ENCODE peak calls at places on chromosomes 7 and 10, in eight cellular contexts. N is transverse colon; S is breast epithelium; I is G401; Y is naive thymus-derived CD8-positive, alpha-beta T cell; O is spleen; L is fibroblast of the aortic adventitia; F is activated T-cell treated with anti-CD3 and anti-CD28 coated beads, Interleukin-2, amount 50 U/mL, for 72 hours. G is an unnamed sample.

GRCh38 chr10:126063353-126063791 is 167.0 kb downstream of the FANK1 start:
- DNase-seq in N (no peak), S (no peak), I (no peak), Y (no peak), O (no peak), L (peak), F (no peak), G (no peak)

GRCh38 chr10:77269163-77269562 is 368.4 kb downstream of the KCNMA1 start:
- DNase-seq in N (no peak), S (no peak), I (no peak), Y (no peak), O (no peak), L (no peak), F (no peak), G (no peak)

GRCh38 chr7:24964177-24964576 is 15.8 kb downstream of the OSBPL3 start:
- DNase-seq in N (no peak), S (no peak), I (no peak), Y (no peak), O (no peak), L (no peak), F (no peak), G (no peak)

GRCh38 chr7:137093198-137093597 is 224.7 kb downstream of the CHRM2 start:
- DNase-seq in N (no peak), S (no peak), I (no peak), Y (no peak), O (no peak), L (no peak), F (no peak), G (no peak)

GRCh38 chr10:12252882-12253546 is 57.0 kb downstream of the CDC123 start:
- DNase-seq in N (peak), S (no peak), I (no peak), Y (no peak), O (peak), L (no peak), F (no peak), G (no peak)

GRCh38 chr10:11759347-11759746 is 17.2 kb downstream of the ECHDC3 start:
- DNase-seq in N (no peak), S (no peak), I (no peak), Y (no peak), O (no peak), L (no peak), F (no peak), G (no peak)

GRCh38 chr10:99467236-99467999 is 37.0 kb upstream of the GOT1 start:
- DNase-seq in N (no peak), S (no peak), I (no peak), Y (no peak), O (no peak), L (peak), F (no peak), G (no peak)

GRCh38 chr10:78761241-78761825 is 307.4 kb upstream of the ZMIZ1 start:
- DNase-seq in N (no peak), S (no peak), I (peak), Y (no peak), O (peak), L (no peak), F (no peak), G (no peak)

GRCh38 chr7:5621776-5622175 is 159.7 kb downstream of the RNF216 start:
- DNase-seq in N (no peak), S (no peak), I (no peak), Y (no peak), O (no peak), L (no peak), F (no peak), G (no peak)

GRCh38 chr10:60732240-60733188 is 45.8 kb upstream of the CDK1 start:
- DNase-seq in N (peak), S (no peak), I (no peak), Y (peak), O (peak), L (no peak), F (peak), G (no peak)

GRCh38 chr7:4849390-4849789 is 12.4 kb downstream of the PAPOLB start:
- DNase-seq in N (no peak), S (no peak), I (no peak), Y (no peak), O (no peak), L (peak), F (peak), G (no peak)

GRCh38 chr10:11884706-11885423 is 61.7 kb downstream of the PROSER2 start:
- DNase-seq in N (no peak), S (no peak), I (no peak), Y (no peak), O (no peak), L (no peak), F (no peak), G (no peak)

GRCh38 chr10:12690525-12691139 is 310.9 kb downstream of the CCDC3 start:
- DNase-seq in N (no peak), S (no peak), I (no peak), Y (no peak), O (no peak), L (no peak), F (no peak), G (no peak)

GRCh38 chr10:128556575-128556974 is 430.4 kb upstream of the MKI67 start:
- DNase-seq in N (no peak), S (no peak), I (no peak), Y (no peak), O (no peak), L (no peak), F (no peak), G (no peak)

GRCh38 chr10:59266321-59266720 is 89.9 kb downstream of the PHYHIPL start:
- DNase-seq in N (no peak), S (no peak), I (no peak), Y (no peak), O (no peak), L (no peak), F (no peak), G (no peak)

GRCh38 chr7:7554021-7554432 is 12.7 kb upstream of the MIOS start:
- DNase-seq in N (no peak), S (no peak), I (peak), Y (no peak), O (no peak), L (peak), F (no peak), G (no peak)

GRCh38 chr10:129853236-129853946 is 110.7 kb downstream of the EBF3 start:
- DNase-seq in N (no peak), S (no peak), I (peak), Y (no peak), O (no peak), L (peak), F (no peak), G (no peak)

GRCh38 chr7:37531225-37531624 is 82.6 kb upstream of the ELMO1 start:
- DNase-seq in N (no peak), S (no peak), I (no peak), Y (no peak), O (no peak), L (no peak), F (no peak), G (no peak)

GRCh38 chr10:92240289-92241157 is 50.4 kb downstream of the CPEB3 start:
- DNase-seq in N (peak), S (peak), I (peak), Y (peak), O (peak), L (peak), F (peak), G (peak)

GRCh38 chr7:127571741-127572505 is 13.5 kb downstream of the GCC1 start:
- DNase-seq in N (no peak), S (no peak), I (no peak), Y (no peak), O (no peak), L (no peak), F (no peak), G (no peak)

GRCh38 chr10:61271127-61271780 is 181.9 kb downstream of the TMEM26 start:
- DNase-seq in N (no peak), S (no peak), I (peak), Y (no peak), O (no peak), L (peak), F (no peak), G (no peak)

GRCh38 chr7:43803865-43804264 is 45.4 kb downstream of the BLVRA start:
- DNase-seq in N (no peak), S (no peak), I (no peak), Y (no peak), O (no peak), L (no peak), F (no peak), G (no peak)

GRCh38 chr10:24958701-24959392 is 6.4 kb upstream of the PRTFDC1 start:
- DNase-seq in N (peak), S (peak), I (no peak), Y (no peak), O (no peak), L (peak), F (no peak), G (no peak)

GRCh38 chr7:151076863-151077704 is 3.5 kb downstream of the FASTK start:
- DNase-seq in N (no peak), S (no peak), I (no peak), Y (no peak), O (peak), L (no peak), F (no peak), G (no peak)

GRCh38 chr10:126908225-126908624 is 3.0 kb downstream of the DOCK1 start:
- DNase-seq in N (no peak), S (no peak), I (no peak), Y (no peak), O (no peak), L (peak), F (no peak), G (no peak)

GRCh38 chr7:92750961-92751360 is 85.4 kb downstream of the CDK6 start:
- DNase-seq in N (no peak), S (no peak), I (no peak), Y (no peak), O (no peak), L (no peak), F (no peak), G (no peak)

GRCh38 chr10:130470973-130471372 is 334.8 kb downstream of the GLRX3 start:
- DNase-seq in N (no peak), S (no peak), I (no peak), Y (no peak), O (no peak), L (no peak), F (no peak), G (no peak)

GRCh38 chr10:131943021-131943814 is 38.5 kb downstream of the BNIP3 start:
- DNase-seq in N (no peak), S (no peak), I (peak), Y (no peak), O (peak), L (peak), F (peak), G (no peak)

GRCh38 chr7:140239653-140239935 is 62.8 kb upstream of the KDM7A start:
- DNase-seq in N (peak), S (no peak), I (no peak), Y (no peak), O (no peak), L (no peak), F (no peak), G (no peak)

GRCh38 chr7:121872831-121873764 is at the start of gene PTPRZ1:
- DNase-seq in N (no peak), S (no peak), I (no peak), Y (no peak), O (no peak), L (peak), F (no peak), G (no peak)

GRCh38 chr10:117534321-117535044 is 8.1 kb upstream of the EMX2 start:
- DNase-seq in N (no peak), S (no peak), I (no peak), Y (no peak), O (no peak), L (no peak), F (no peak), G (no peak)

GRCh38 chr10:5434017-5434753 is 21.8 kb downstream of the NET1 start:
- DNase-seq in N (no peak), S (no peak), I (peak), Y (no peak), O (no peak), L (peak), F (no peak), G (no peak)

GRCh38 chr10:66680886-66681285 is 244.9 kb upstream of the LRRTM3 start:
- DNase-seq in N (no peak), S (no peak), I (no peak), Y (no peak), O (no peak), L (no peak), F (no peak), G (no peak)

GRCh38 chr10:90742189-90742588 is 115.7 kb downstream of the HTR7 start:
- DNase-seq in N (no peak), S (no peak), I (no peak), Y (no peak), O (no peak), L (peak), F (no peak), G (no peak)

GRCh38 chr10:125225051-125225450 is 64.7 kb upstream of the CTBP2 start:
- DNase-seq in N (no peak), S (no peak), I (no peak), Y (no peak), O (no peak), L (no peak), F (no peak), G (no peak)

GRCh38 chr7:21030237-21030636 is 243.6 kb upstream of the SP8 start:
- DNase-seq in N (no peak), S (no peak), I (no peak), Y (no peak), O (no peak), L (no peak), F (no peak), G (no peak)